ENCODE peak calls at places on chromosomes 7 and 10, in five cellular contexts. One of them, this sample, is unnamed.

GRCh38 chr10:3119796-3120459 is 52.6 kb downstream of the PFKP start:
- DNase-seq in A549: peak
- DNase-seq in AG09309: no peak
- DNase-seq in kidney epithelial cell: no peak
- DNase-seq in fibroblast of the aortic adventitia: peak
- DNase-seq in this sample: no peak

GRCh38 chr7:28503396-28503795 is 91.1 kb downstream of the CREB5 start:
- DNase-seq in A549: no peak
- DNase-seq in AG09309: no peak
- DNase-seq in kidney epithelial cell: no peak
- DNase-seq in fibroblast of the aortic adventitia: no peak
- DNase-seq in this sample: no peak

GRCh38 chr10:72637398-72637857 is 11.5 kb upstream of the MICU1 start:
- DNase-seq in A549: peak
- DNase-seq in AG09309: peak
- DNase-seq in kidney epithelial cell: no peak
- DNase-seq in fibroblast of the aortic adventitia: peak
- DNase-seq in this sample: peak

GRCh38 chr7:28573751-28574295 is 161.5 kb downstream of the CREB5 start:
- DNase-seq in A549: no peak
- DNase-seq in AG09309: no peak
- DNase-seq in kidney epithelial cell: no peak
- DNase-seq in fibroblast of the aortic adventitia: peak
- DNase-seq in this sample: no peak

GRCh38 chr10:43461950-43462349 is 25.0 kb downstream of the ZNF487 start:
- DNase-seq in A549: peak
- DNase-seq in AG09309: peak
- DNase-seq in kidney epithelial cell: peak
- DNase-seq in fibroblast of the aortic adventitia: peak
- DNase-seq in this sample: peak

GRCh38 chr7:110809832-110810231 is 281.1 kb upstream of the LRRN3 start:
- DNase-seq in A549: no peak
- DNase-seq in AG09309: no peak
- DNase-seq in kidney epithelial cell: no peak
- DNase-seq in fibroblast of the aortic adventitia: no peak
- DNase-seq in this sample: no peak

GRCh38 chr10:13414855-13415254 is 66.8 kb upstream of the SEPHS1 start:
- DNase-seq in A549: peak
- DNase-seq in AG09309: no peak
- DNase-seq in kidney epithelial cell: no peak
- DNase-seq in fibroblast of the aortic adventitia: no peak
- DNase-seq in this sample: no peak

GRCh38 chr7:67484244-67484751 is 487.7 kb downstream of the TYW1 start:
- DNase-seq in A549: peak
- DNase-seq in AG09309: peak
- DNase-seq in kidney epithelial cell: peak
- DNase-seq in fibroblast of the aortic adventitia: peak
- DNase-seq in this sample: peak

GRCh38 chr10:33665512-33665911 is 331.0 kb upstream of the NRP1 start:
- DNase-seq in A549: no peak
- DNase-seq in AG09309: no peak
- DNase-seq in kidney epithelial cell: peak
- DNase-seq in fibroblast of the aortic adventitia: peak
- DNase-seq in this sample: no peak

GRCh38 chr7:1925349-1925748 is 255.3 kb downstream of the ELFN1 start:
- DNase-seq in A549: peak
- DNase-seq in AG09309: no peak
- DNase-seq in kidney epithelial cell: no peak
- DNase-seq in fibroblast of the aortic adventitia: no peak
- DNase-seq in this sample: no peak

GRCh38 chr7:51289608-51290370 is 26.8 kb downstream of the COBL start:
- DNase-seq in A549: no peak
- DNase-seq in AG09309: no peak
- DNase-seq in kidney epithelial cell: no peak
- DNase-seq in fibroblast of the aortic adventitia: no peak
- DNase-seq in this sample: no peak

GRCh38 chr7:159084069-159084801 is 60.4 kb downstream of the VIPR2 start:
- DNase-seq in A549: no peak
- DNase-seq in AG09309: no peak
- DNase-seq in kidney epithelial cell: no peak
- DNase-seq in fibroblast of the aortic adventitia: no peak
- DNase-seq in this sample: no peak

GRCh38 chr10:121870413-121870812 is 57.4 kb downstream of the ATE1 start:
- DNase-seq in A549: no peak
- DNase-seq in AG09309: no peak
- DNase-seq in kidney epithelial cell: no peak
- DNase-seq in fibroblast of the aortic adventitia: no peak
- DNase-seq in this sample: no peak

GRCh38 chr10:97676770-97677581 is 10.1 kb downstream of the AVPI1 start:
- DNase-seq in A549: peak
- DNase-seq in AG09309: no peak
- DNase-seq in kidney epithelial cell: no peak
- DNase-seq in fibroblast of the aortic adventitia: peak
- DNase-seq in this sample: peak

GRCh38 chr10:22737587-22737986 is 23.2 kb upstream of the PIP4K2A start:
- DNase-seq in A549: no peak
- DNase-seq in AG09309: no peak
- DNase-seq in kidney epithelial cell: peak
- DNase-seq in fibroblast of the aortic adventitia: peak
- DNase-seq in this sample: peak

GRCh38 chr7:26122745-26123144 is 29.3 kb upstream of the NFE2L3 start:
- DNase-seq in A549: no peak
- DNase-seq in AG09309: no peak
- DNase-seq in kidney epithelial cell: no peak
- DNase-seq in fibroblast of the aortic adventitia: no peak
- DNase-seq in this sample: no peak

GRCh38 chr7:155862088-155862487 is 49.8 kb upstream of the SHH start:
- DNase-seq in A549: peak
- DNase-seq in AG09309: no peak
- DNase-seq in kidney epithelial cell: no peak
- DNase-seq in fibroblast of the aortic adventitia: no peak
- DNase-seq in this sample: no peak

GRCh38 chr7:155861480-155861868 is 49.2 kb upstream of the SHH start:
- DNase-seq in A549: peak
- DNase-seq in AG09309: no peak
- DNase-seq in kidney epithelial cell: no peak
- DNase-seq in fibroblast of the aortic adventitia: no peak
- DNase-seq in this sample: no peak

GRCh38 chr7:155860461-155860839 is 48.2 kb upstream of the SHH start:
- DNase-seq in A549: no peak
- DNase-seq in AG09309: no peak
- DNase-seq in kidney epithelial cell: no peak
- DNase-seq in fibroblast of the aortic adventitia: no peak
- DNase-seq in this sample: no peak

GRCh38 chr7:155862516-155863257 is 50.4 kb upstream of the SHH start:
- DNase-seq in A549: peak
- DNase-seq in AG09309: no peak
- DNase-seq in kidney epithelial cell: no peak
- DNase-seq in fibroblast of the aortic adventitia: no peak
- DNase-seq in this sample: no peak

DNA sequence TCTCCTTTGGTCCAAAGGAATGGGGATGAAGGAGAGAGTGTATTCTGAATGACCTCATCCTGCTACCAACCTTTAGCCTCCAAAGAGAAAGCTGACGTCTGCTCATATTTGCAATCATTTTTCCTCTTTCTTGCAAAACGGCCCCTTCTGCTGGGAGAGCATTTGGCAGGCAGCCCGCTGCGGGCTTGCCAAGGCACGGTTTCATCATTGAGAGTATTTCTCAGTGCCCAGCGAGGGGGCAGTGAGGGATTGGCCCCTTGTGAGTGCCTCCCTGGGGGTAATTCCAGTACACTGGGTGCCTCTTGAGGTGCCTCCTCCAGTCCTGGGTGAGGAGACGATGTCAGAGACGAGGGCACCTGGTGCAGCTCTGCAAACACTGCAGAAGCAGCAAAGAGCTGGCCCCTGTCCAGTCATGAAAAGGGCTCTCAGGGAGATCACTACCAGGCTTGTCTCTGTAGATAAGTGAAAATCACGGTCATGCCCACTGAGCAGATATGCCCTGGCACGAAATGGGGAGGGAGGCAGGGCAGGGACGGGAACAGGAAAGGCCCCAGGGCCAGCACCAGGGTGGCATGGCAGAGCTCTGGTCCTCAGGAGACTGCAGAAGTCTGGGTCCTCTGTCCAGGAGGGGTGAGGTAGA is 48.7 kb upstream of the SHH start:
- DNase-seq in A549: peak
- DNase-seq in AG09309: peak
- DNase-seq in kidney epithelial cell: no peak
- DNase-seq in fibroblast of the aortic adventitia: peak
- DNase-seq in this sample: peak
- H3K4me3 ChIP-seq in A549: peak
- H3K4me3 ChIP-seq in AG09309: no peak
- H3K4me3 ChIP-seq in kidney epithelial cell: no peak
- H3K4me3 ChIP-seq in fibroblast of the aortic adventitia: no peak
- H3K4me3 ChIP-seq in this sample: no peak

GRCh38 chr10:60913091-60913490 is 30.9 kb downstream of the RHOBTB1 start:
- DNase-seq in A549: no peak
- DNase-seq in AG09309: no peak
- DNase-seq in kidney epithelial cell: no peak
- DNase-seq in fibroblast of the aortic adventitia: no peak
- DNase-seq in this sample: no peak

GRCh38 chr10:60913657-60914056 is 30.3 kb downstream of the RHOBTB1 start:
- DNase-seq in A549: no peak
- DNase-seq in AG09309: no peak
- DNase-seq in kidney epithelial cell: no peak
- DNase-seq in fibroblast of the aortic adventitia: no peak
- DNase-seq in this sample: no peak

GRCh38 chr10:60917331-60918280 is 26.4 kb downstream of the RHOBTB1 start:
- DNase-seq in A549: no peak
- DNase-seq in AG09309: no peak
- DNase-seq in kidney epithelial cell: no peak
- DNase-seq in fibroblast of the aortic adventitia: no peak
- DNase-seq in this sample: no peak

GRCh38 chr10:60914676-60915075 is 29.3 kb downstream of the RHOBTB1 start:
- DNase-seq in A549: no peak
- DNase-seq in AG09309: peak
- DNase-seq in kidney epithelial cell: no peak
- DNase-seq in fibroblast of the aortic adventitia: peak
- DNase-seq in this sample: peak

DNA sequence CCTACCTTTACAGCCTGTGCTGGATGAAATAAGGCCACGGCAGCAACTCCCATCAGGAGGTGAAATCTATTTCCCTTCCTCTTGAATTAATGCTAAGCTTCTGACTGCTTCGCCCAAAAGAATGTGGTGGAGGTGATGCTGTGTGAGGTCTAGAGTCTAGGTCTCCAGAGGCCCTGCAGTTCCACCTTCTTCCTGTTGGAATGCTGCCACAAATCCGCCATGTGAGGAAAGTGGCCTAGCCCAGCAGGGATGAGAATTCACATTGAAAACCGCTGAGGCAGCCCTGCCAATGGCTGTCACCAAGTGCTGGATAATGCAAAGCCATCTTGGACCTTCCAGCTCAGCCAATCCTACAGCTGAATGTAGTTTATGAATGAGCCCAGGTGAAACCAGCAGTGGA is 28.0 kb downstream of the RHOBTB1 start:
- DNase-seq in A549: peak
- DNase-seq in AG09309: no peak
- DNase-seq in kidney epithelial cell: no peak
- DNase-seq in fibroblast of the aortic adventitia: no peak
- DNase-seq in this sample: no peak
- TF ChIP-seq CTCF in A549: no peak
- TF ChIP-seq CTCF in AG09309: no peak
- TF ChIP-seq CTCF in kidney epithelial cell: no peak
- TF ChIP-seq CTCF in fibroblast of the aortic adventitia: peak
- TF ChIP-seq CTCF in this sample: no peak

GRCh38 chr7:12637819-12638592 is 49.4 kb upstream of the ARL4A start:
- DNase-seq in A549: no peak
- DNase-seq in AG09309: no peak
- DNase-seq in kidney epithelial cell: no peak
- DNase-seq in fibroblast of the aortic adventitia: peak
- DNase-seq in this sample: no peak

GRCh38 chr7:12638851-12639467 is 48.5 kb upstream of the ARL4A start:
- DNase-seq in A549: peak
- DNase-seq in AG09309: peak
- DNase-seq in kidney epithelial cell: no peak
- DNase-seq in fibroblast of the aortic adventitia: peak
- DNase-seq in this sample: peak

GRCh38 chr7:12633589-12633988 is 53.8 kb upstream of the ARL4A start:
- DNase-seq in A549: no peak
- DNase-seq in AG09309: no peak
- DNase-seq in kidney epithelial cell: no peak
- DNase-seq in fibroblast of the aortic adventitia: no peak
- DNase-seq in this sample: no peak

GRCh38 chr7:12637328-12637727 is 50.1 kb upstream of the ARL4A start:
- DNase-seq in A549: no peak
- DNase-seq in AG09309: no peak
- DNase-seq in kidney epithelial cell: no peak
- DNase-seq in fibroblast of the aortic adventitia: no peak
- DNase-seq in this sample: no peak

DNA sequence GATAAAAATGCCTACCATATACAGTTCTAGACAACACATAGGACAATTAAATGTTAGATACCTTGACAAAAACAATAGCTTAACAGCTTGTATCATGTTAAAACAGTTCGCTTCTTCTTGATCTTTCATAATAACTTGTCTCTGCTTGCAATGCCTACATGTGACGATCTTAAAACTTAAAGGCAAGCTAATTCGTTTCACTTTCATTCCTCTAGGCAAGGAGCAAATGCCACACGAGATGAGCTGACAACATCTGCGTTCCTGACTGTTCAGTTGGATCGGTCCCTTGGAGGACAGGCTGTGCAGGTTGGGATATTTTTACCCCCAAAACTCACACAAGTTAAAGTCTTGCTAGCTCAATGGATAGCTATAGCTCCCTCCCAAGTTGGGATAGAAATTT is 51.6 kb upstream of the ARL4A start:
- DNase-seq in A549: no peak
- DNase-seq in AG09309: no peak
- DNase-seq in kidney epithelial cell: no peak
- DNase-seq in fibroblast of the aortic adventitia: no peak
- DNase-seq in this sample: no peak
- H3K4me3 ChIP-seq in A549: no peak
- H3K4me3 ChIP-seq in AG09309: no peak
- H3K4me3 ChIP-seq in kidney epithelial cell: no peak
- H3K4me3 ChIP-seq in fibroblast of the aortic adventitia: no peak
- H3K4me3 ChIP-seq in this sample: no peak

GRCh38 chr7:46993396-46993795 is 588.5 kb downstream of the TNS3 start:
- DNase-seq in A549: no peak
- DNase-seq in AG09309: no peak
- DNase-seq in kidney epithelial cell: no peak
- DNase-seq in fibroblast of the aortic adventitia: peak
- DNase-seq in this sample: no peak

GRCh38 chr7:46989247-46989646 is 592.7 kb downstream of the TNS3 start:
- DNase-seq in A549: no peak
- DNase-seq in AG09309: no peak
- DNase-seq in kidney epithelial cell: no peak
- DNase-seq in fibroblast of the aortic adventitia: peak
- DNase-seq in this sample: no peak

DNA sequence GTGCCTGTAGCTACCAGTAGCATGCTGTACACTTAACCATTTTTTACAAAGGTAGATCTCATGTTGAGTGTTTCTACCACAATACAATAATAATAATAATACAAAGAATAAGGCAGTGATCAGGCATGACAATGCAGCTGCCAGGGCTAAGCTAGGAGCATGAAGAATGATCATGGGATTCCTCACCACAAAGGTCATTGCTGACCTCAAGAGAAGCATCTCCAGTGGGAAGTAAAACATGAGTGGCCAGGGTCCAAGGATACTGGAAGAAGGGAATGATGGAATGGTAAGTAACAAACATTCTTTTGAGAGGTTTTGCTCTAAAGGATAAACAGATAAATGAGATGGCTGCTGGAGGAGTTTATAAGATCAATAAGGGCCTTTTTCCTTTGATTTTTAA is 591.1 kb downstream of the TNS3 start:
- DNase-seq in A549: no peak
- DNase-seq in AG09309: no peak
- DNase-seq in kidney epithelial cell: no peak
- DNase-seq in fibroblast of the aortic adventitia: peak
- DNase-seq in this sample: peak
- TF ChIP-seq CTCF in A549: no peak
- TF ChIP-seq CTCF in AG09309: no peak
- TF ChIP-seq CTCF in kidney epithelial cell: no peak
- TF ChIP-seq CTCF in fibroblast of the aortic adventitia: no peak
- TF ChIP-seq CTCF in this sample: no peak